ENCODE peak calls at places on chromosomes 7 and 10, in five cellular contexts. C is SHP77 treated with DMSO at 0.1 percent for 48 hours; O is stimulated activated CD4-positive, alpha-beta T cell treated with anti-CD3 and anti-CD28 coated beads, Interleukin-15, amount 100 ng/mL, for 1 hour; L is lower lobe of right lung; Y is RCC 7860. A is an unnamed sample.

GRCh38 chr10:61958311-61958710 is 56.8 kb downstream of the ARID5B start:
- DNase-seq in L (no peak), O (no peak), C (no peak), Y (no peak), A (no peak)

GRCh38 chr10:130998642-130999041 is 312.9 kb downstream of the TCERG1L start:
- DNase-seq in Y (no peak), C (no peak), O (no peak), L (no peak), A (no peak)

GRCh38 chr7:80781561-80781979 is 137.3 kb downstream of the SEMA3C start:
- DNase-seq in C (no peak), Y (no peak), L (no peak), O (no peak), A (peak; percentile 65)

GRCh38 chr7:136845899-136846465 is 22.5 kb upstream of the CHRM2 start:
- DNase-seq in O (no peak), Y (no peak), C (no peak), L (no peak), A (no peak)

GRCh38 chr7:138797715-138798320 is at the start of the genes ATP6V0A4 and TMEM213:
- DNase-seq in L (peak; percentile 57), C (no peak), O (no peak), Y (no peak), A (no peak)

GRCh38 chr7:805261-805660 is 27.0 kb upstream of the SUN1 start:
- DNase-seq in C (no peak), Y (no peak), O (no peak), L (no peak), A (no peak)

GRCh38 chr10:115918812-115919211 is 354.2 kb downstream of the GFRA1 start:
- DNase-seq in Y (peak; percentile 66), L (no peak), O (no peak), C (no peak), A (peak; percentile 22)

GRCh38 chr7:20581956-20582355 is 33.5 kb upstream of the ABCB5 start:
- DNase-seq in O (no peak), L (no peak), C (no peak), Y (no peak), A (no peak)

GRCh38 chr7:24966802-24967201 is 13.2 kb downstream of the OSBPL3 start:
- DNase-seq in L (no peak), O (no peak), C (no peak), Y (no peak), A (no peak)

GRCh38 chr7:10412426-10413019 is 561.1 kb upstream of the PHF14 start:
- DNase-seq in L (no peak), O (no peak), C (peak; percentile 34), Y (peak; percentile 30), A (no peak)

GRCh38 chr7:112398534-112398933 is 51.7 kb upstream of the IFRD1 start:
- DNase-seq in L (no peak), O (no peak), C (no peak), Y (no peak), A (no peak)